ENCODE peak calls at places on chromosomes 3 and 15, in seven cellular contexts. One of them, this sample, is unnamed.

GRCh38 chr3:32626650-32627049 is 56.0 kb upstream of the DYNC1LI1 start:
- DNase-seq in cardiac muscle cell: no peak
- DNase-seq in choroid plexus epithelial cell: no peak
- DNase-seq in mammary epithelial cell: no peak
- DNase-seq in IMR-90: no peak
- DNase-seq in foreskin keratinocyte: no peak
- DNase-seq in dorsolateral prefrontal cortex: no peak
- DNase-seq in this sample: no peak

GRCh38 chr3:159637895-159638542 is 350.6 kb upstream of the IL12A start:
- DNase-seq in cardiac muscle cell: no peak
- DNase-seq in choroid plexus epithelial cell: peak
- DNase-seq in mammary epithelial cell: no peak
- DNase-seq in IMR-90: peak
- DNase-seq in foreskin keratinocyte: no peak
- DNase-seq in dorsolateral prefrontal cortex: no peak
- DNase-seq in this sample: no peak

GRCh38 chr3:100159564-100160153 is 45.4 kb upstream of the FILIP1L start:
- DNase-seq in cardiac muscle cell: peak
- DNase-seq in choroid plexus epithelial cell: peak
- DNase-seq in mammary epithelial cell: peak
- DNase-seq in IMR-90: peak
- DNase-seq in foreskin keratinocyte: peak
- DNase-seq in dorsolateral prefrontal cortex: no peak
- DNase-seq in this sample: no peak

GRCh38 chr3:188689101-188689574 is 482.6 kb upstream of the TPRG1 start:
- DNase-seq in cardiac muscle cell: peak
- DNase-seq in choroid plexus epithelial cell: peak
- DNase-seq in mammary epithelial cell: no peak
- DNase-seq in IMR-90: peak
- DNase-seq in foreskin keratinocyte: no peak
- DNase-seq in dorsolateral prefrontal cortex: no peak
- DNase-seq in this sample: no peak

GRCh38 chr3:106806964-106807363 is 570.3 kb upstream of the CCDC54 start:
- DNase-seq in cardiac muscle cell: no peak
- DNase-seq in choroid plexus epithelial cell: no peak
- DNase-seq in mammary epithelial cell: no peak
- DNase-seq in IMR-90: no peak
- DNase-seq in foreskin keratinocyte: no peak
- DNase-seq in dorsolateral prefrontal cortex: no peak
- DNase-seq in this sample: no peak

GRCh38 chr3:140898340-140899180 is 43.1 kb upstream of the SLC25A36 start:
- DNase-seq in cardiac muscle cell: peak
- DNase-seq in choroid plexus epithelial cell: peak
- DNase-seq in mammary epithelial cell: peak
- DNase-seq in IMR-90: peak
- DNase-seq in foreskin keratinocyte: peak
- DNase-seq in dorsolateral prefrontal cortex: no peak
- DNase-seq in this sample: peak

GRCh38 chr15:92392462-92392861 is 1.2 kb upstream of the ST8SIA2 start:
- DNase-seq in cardiac muscle cell: no peak
- DNase-seq in choroid plexus epithelial cell: no peak
- DNase-seq in mammary epithelial cell: no peak
- DNase-seq in IMR-90: no peak
- DNase-seq in foreskin keratinocyte: no peak
- DNase-seq in dorsolateral prefrontal cortex: no peak
- DNase-seq in this sample: no peak

GRCh38 chr3:149968216-149968615 is 2.5 kb downstream of the PFN2 start:
- DNase-seq in cardiac muscle cell: no peak
- DNase-seq in choroid plexus epithelial cell: peak
- DNase-seq in mammary epithelial cell: peak
- DNase-seq in IMR-90: peak
- DNase-seq in foreskin keratinocyte: no peak
- DNase-seq in dorsolateral prefrontal cortex: no peak
- DNase-seq in this sample: peak

GRCh38 chr3:46998852-46999515 is 19.5 kb downstream of the NBEAL2 start:
- DNase-seq in cardiac muscle cell: no peak
- DNase-seq in choroid plexus epithelial cell: no peak
- DNase-seq in mammary epithelial cell: no peak
- DNase-seq in IMR-90: no peak
- DNase-seq in foreskin keratinocyte: no peak
- DNase-seq in dorsolateral prefrontal cortex: no peak
- DNase-seq in this sample: no peak

GRCh38 chr15:101372149-101372577 is 77.1 kb upstream of the SNRPA1 start:
- DNase-seq in cardiac muscle cell: peak
- DNase-seq in choroid plexus epithelial cell: peak
- DNase-seq in mammary epithelial cell: no peak
- DNase-seq in IMR-90: peak
- DNase-seq in foreskin keratinocyte: no peak
- DNase-seq in dorsolateral prefrontal cortex: no peak
- DNase-seq in this sample: no peak

GRCh38 chr15:61275901-61276300 is 46.8 kb upstream of the RORA start:
- DNase-seq in cardiac muscle cell: no peak
- DNase-seq in choroid plexus epithelial cell: no peak
- DNase-seq in mammary epithelial cell: peak
- DNase-seq in IMR-90: no peak
- DNase-seq in foreskin keratinocyte: peak
- DNase-seq in dorsolateral prefrontal cortex: no peak
- DNase-seq in this sample: no peak

GRCh38 chr3:47652142-47652541 is 73.5 kb upstream of the CSPG5 start:
- DNase-seq in cardiac muscle cell: no peak
- DNase-seq in choroid plexus epithelial cell: no peak
- DNase-seq in mammary epithelial cell: no peak
- DNase-seq in IMR-90: no peak
- DNase-seq in foreskin keratinocyte: no peak
- DNase-seq in dorsolateral prefrontal cortex: no peak
- DNase-seq in this sample: no peak

GRCh38 chr3:99504258-99504657 is 134.1 kb upstream of the COL8A1 start:
- DNase-seq in cardiac muscle cell: no peak
- DNase-seq in choroid plexus epithelial cell: peak
- DNase-seq in mammary epithelial cell: no peak
- DNase-seq in IMR-90: peak
- DNase-seq in foreskin keratinocyte: no peak
- DNase-seq in dorsolateral prefrontal cortex: no peak
- DNase-seq in this sample: no peak

GRCh38 chr3:170483485-170484262 is 65.0 kb downstream of the CLDN11 start:
- DNase-seq in cardiac muscle cell: no peak
- DNase-seq in choroid plexus epithelial cell: no peak
- DNase-seq in mammary epithelial cell: no peak
- DNase-seq in IMR-90: no peak
- DNase-seq in foreskin keratinocyte: no peak
- DNase-seq in dorsolateral prefrontal cortex: no peak
- DNase-seq in this sample: no peak
- TF ChIP-seq CTCF in cardiac muscle cell: peak
- TF ChIP-seq CTCF in choroid plexus epithelial cell: peak
- TF ChIP-seq CTCF in mammary epithelial cell: no peak
- TF ChIP-seq CTCF in IMR-90: peak
- TF ChIP-seq CTCF in foreskin keratinocyte: peak
- TF ChIP-seq CTCF in dorsolateral prefrontal cortex: peak
- TF ChIP-seq CTCF in this sample: peak

GRCh38 chr3:152910211-152910610 is 75.3 kb downstream of the P2RY1 start:
- DNase-seq in cardiac muscle cell: peak
- DNase-seq in choroid plexus epithelial cell: peak
- DNase-seq in mammary epithelial cell: no peak
- DNase-seq in IMR-90: no peak
- DNase-seq in foreskin keratinocyte: peak
- DNase-seq in dorsolateral prefrontal cortex: no peak
- DNase-seq in this sample: no peak
- TF ChIP-seq CTCF in cardiac muscle cell: no peak
- TF ChIP-seq CTCF in choroid plexus epithelial cell: peak
- TF ChIP-seq CTCF in mammary epithelial cell: no peak
- TF ChIP-seq CTCF in IMR-90: no peak
- TF ChIP-seq CTCF in foreskin keratinocyte: peak
- TF ChIP-seq CTCF in dorsolateral prefrontal cortex: no peak
- TF ChIP-seq CTCF in this sample: no peak

DNA sequence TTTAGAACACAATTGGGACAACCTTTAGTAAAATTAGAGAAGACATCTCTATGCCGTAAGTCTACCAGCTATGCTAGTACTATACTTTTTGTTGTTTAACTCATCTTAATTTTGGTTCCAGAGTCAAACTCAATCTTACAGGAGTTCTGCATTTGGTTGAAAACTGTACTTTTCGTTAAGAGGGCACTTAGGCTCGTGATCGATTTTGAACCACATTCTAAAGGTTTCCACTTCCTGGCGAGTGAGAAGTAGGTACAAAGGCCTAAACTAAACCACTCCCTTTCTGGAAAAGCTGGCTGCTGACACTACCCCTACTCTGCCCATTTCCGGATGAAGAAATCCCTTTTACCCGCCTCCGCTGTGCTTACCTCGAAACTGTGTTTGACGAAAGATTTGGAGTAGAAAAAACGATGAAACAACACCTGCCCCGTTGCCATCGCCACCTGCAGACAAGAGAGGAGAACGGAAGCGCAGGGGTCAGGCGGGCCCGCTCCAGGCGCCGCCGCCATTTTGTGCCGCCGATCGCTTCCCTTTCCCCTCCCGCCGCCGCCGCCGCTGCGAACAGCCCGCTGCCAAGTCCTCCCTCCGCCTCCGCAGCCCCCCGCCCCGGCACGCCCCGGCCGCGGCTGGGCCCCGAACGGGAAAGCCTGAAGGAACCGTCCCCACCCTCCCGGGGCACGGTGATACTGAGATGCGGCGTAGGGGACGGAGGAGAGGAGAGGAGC is 748 bp downstream of the CCNL1 start:
- DNase-seq in cardiac muscle cell: peak
- DNase-seq in choroid plexus epithelial cell: peak
- DNase-seq in mammary epithelial cell: peak
- DNase-seq in IMR-90: peak
- DNase-seq in foreskin keratinocyte: peak
- DNase-seq in dorsolateral prefrontal cortex: no peak
- DNase-seq in this sample: peak
- TF ChIP-seq CTCF in cardiac muscle cell: no peak
- TF ChIP-seq CTCF in choroid plexus epithelial cell: no peak
- TF ChIP-seq CTCF in mammary epithelial cell: no peak
- TF ChIP-seq CTCF in IMR-90: no peak
- TF ChIP-seq CTCF in foreskin keratinocyte: peak
- TF ChIP-seq CTCF in dorsolateral prefrontal cortex: no peak
- TF ChIP-seq CTCF in this sample: no peak

DNA sequence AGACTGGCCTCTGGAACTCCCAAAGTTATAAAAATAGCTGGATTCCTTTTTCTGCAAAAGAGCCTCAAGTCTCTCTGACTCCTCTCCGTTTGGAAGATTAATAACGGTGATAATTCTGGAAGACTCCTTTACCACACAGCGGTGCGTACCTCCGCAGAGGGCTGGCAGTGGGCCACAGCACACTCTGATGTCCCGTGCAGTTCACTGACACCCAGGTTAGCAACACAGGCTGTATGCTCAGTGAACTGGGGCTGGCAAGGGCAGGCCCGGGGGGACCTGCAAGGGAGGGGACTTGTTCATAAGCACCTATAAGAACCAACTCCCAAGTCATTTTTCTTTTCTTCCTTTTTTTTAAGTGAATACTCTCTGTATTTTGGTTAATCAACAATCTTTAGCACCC is 120.3 kb upstream of the TJP1 start:
- DNase-seq in cardiac muscle cell: no peak
- DNase-seq in choroid plexus epithelial cell: no peak
- DNase-seq in mammary epithelial cell: no peak
- DNase-seq in IMR-90: no peak
- DNase-seq in foreskin keratinocyte: no peak
- DNase-seq in dorsolateral prefrontal cortex: no peak
- DNase-seq in this sample: no peak
- TF ChIP-seq CTCF in cardiac muscle cell: no peak
- TF ChIP-seq CTCF in choroid plexus epithelial cell: no peak
- TF ChIP-seq CTCF in mammary epithelial cell: no peak
- TF ChIP-seq CTCF in IMR-90: no peak
- TF ChIP-seq CTCF in foreskin keratinocyte: no peak
- TF ChIP-seq CTCF in dorsolateral prefrontal cortex: no peak
- TF ChIP-seq CTCF in this sample: peak

GRCh38 chr15:70098170-70098460 is 398 bp upstream of the TLE3 start:
- DNase-seq in cardiac muscle cell: no peak
- DNase-seq in choroid plexus epithelial cell: no peak
- DNase-seq in mammary epithelial cell: no peak
- DNase-seq in IMR-90: no peak
- DNase-seq in foreskin keratinocyte: no peak
- DNase-seq in dorsolateral prefrontal cortex: no peak
- DNase-seq in this sample: no peak
- TF ChIP-seq CTCF in cardiac muscle cell: no peak
- TF ChIP-seq CTCF in choroid plexus epithelial cell: no peak
- TF ChIP-seq CTCF in mammary epithelial cell: no peak
- TF ChIP-seq CTCF in IMR-90: no peak
- TF ChIP-seq CTCF in foreskin keratinocyte: no peak
- TF ChIP-seq CTCF in dorsolateral prefrontal cortex: no peak
- TF ChIP-seq CTCF in this sample: no peak

GRCh38 chr15:40981186-40981585 is 27.9 kb downstream of the CHAC1 start:
- DNase-seq in cardiac muscle cell: no peak
- DNase-seq in choroid plexus epithelial cell: no peak
- DNase-seq in mammary epithelial cell: no peak
- DNase-seq in IMR-90: no peak
- DNase-seq in foreskin keratinocyte: no peak
- DNase-seq in dorsolateral prefrontal cortex: no peak
- DNase-seq in this sample: no peak

GRCh38 chr15:40984406-40984805 is 31.1 kb downstream of the CHAC1 start:
- DNase-seq in cardiac muscle cell: no peak
- DNase-seq in choroid plexus epithelial cell: no peak
- DNase-seq in mammary epithelial cell: no peak
- DNase-seq in IMR-90: no peak
- DNase-seq in foreskin keratinocyte: no peak
- DNase-seq in dorsolateral prefrontal cortex: no peak
- DNase-seq in this sample: no peak

GRCh38 chr15:40985541-40986330 is 32.5 kb downstream of the CHAC1 start:
- DNase-seq in cardiac muscle cell: peak
- DNase-seq in choroid plexus epithelial cell: peak
- DNase-seq in mammary epithelial cell: no peak
- DNase-seq in IMR-90: peak
- DNase-seq in foreskin keratinocyte: no peak
- DNase-seq in dorsolateral prefrontal cortex: no peak
- DNase-seq in this sample: no peak

GRCh38 chr15:40984963-40985362 is 31.7 kb downstream of the CHAC1 start:
- DNase-seq in cardiac muscle cell: peak
- DNase-seq in choroid plexus epithelial cell: peak
- DNase-seq in mammary epithelial cell: no peak
- DNase-seq in IMR-90: peak
- DNase-seq in foreskin keratinocyte: no peak
- DNase-seq in dorsolateral prefrontal cortex: no peak
- DNase-seq in this sample: no peak

GRCh38 chr15:40982855-40983254 is 29.6 kb downstream of the CHAC1 start:
- DNase-seq in cardiac muscle cell: peak
- DNase-seq in choroid plexus epithelial cell: peak
- DNase-seq in mammary epithelial cell: no peak
- DNase-seq in IMR-90: peak
- DNase-seq in foreskin keratinocyte: no peak
- DNase-seq in dorsolateral prefrontal cortex: no peak
- DNase-seq in this sample: peak
- TF ChIP-seq CTCF in cardiac muscle cell: no peak
- TF ChIP-seq CTCF in choroid plexus epithelial cell: no peak
- TF ChIP-seq CTCF in mammary epithelial cell: no peak
- TF ChIP-seq CTCF in IMR-90: peak
- TF ChIP-seq CTCF in foreskin keratinocyte: no peak
- TF ChIP-seq CTCF in dorsolateral prefrontal cortex: no peak
- TF ChIP-seq CTCF in this sample: no peak

This sample was measured in endothelial cell.